ENCODE peak calls at places on chromosome 5, in nine cellular contexts. T is heart right ventricle, H is adrenal gland, F is coronary artery, Z is astrocyte of the spinal cord, Q is GM20000, J is left lung, L is fibroblast of pulmonary artery, A is foreskin fibroblast. W is an unnamed sample.

GRCh38 chr5:176986280-176986679 is 20.3 kb downstream of the UIMC1 start:
- DNase-seq in T (no peak), H (no peak), F (no peak), Z (no peak), Q (no peak), J (no peak), L (no peak), A (no peak), W (no peak)

GRCh38 chr5:39224196-39224754 is 4.9 kb upstream of the FYB1 start:
- DNase-seq in T (no peak), H (no peak), F (no peak), Z (no peak), Q (no peak), J (peak), L (peak), A (no peak), W (peak)

GRCh38 chr5:172904643-172905345 is 54.4 kb upstream of the RPL26L1 start:
- DNase-seq in T (peak), H (peak), F (peak), Z (peak), Q (no peak), J (peak), L (peak), A (peak), W (peak)

GRCh38 chr5:92775711-92776615 is 805.1 kb downstream of the NR2F1-AS1 start:
- DNase-seq in T (no peak), H (no peak), F (no peak), Z (peak), Q (no peak), J (no peak), L (no peak), A (peak), W (no peak)

GRCh38 chr5:149839761-149840160 is 104.8 kb downstream of the PDE6A start:
- DNase-seq in T (no peak), H (peak), F (no peak), Z (no peak), Q (no peak), J (no peak), L (peak), A (peak), W (no peak)

GRCh38 chr5:179858241-179858585 is 404 bp downstream of the MRNIP start:
- DNase-seq in T (no peak), H (peak), F (no peak), Z (no peak), Q (peak), J (peak), L (peak), A (no peak), W (peak)

GRCh38 chr5:83281658-83282057 is 189.9 kb upstream of the VCAN start:
- DNase-seq in T (no peak), H (no peak), F (no peak), Z (peak), Q (no peak), J (no peak), L (peak), A (peak), W (peak)

GRCh38 chr5:55899344-55899743 is 48.2 kb downstream of the IL31RA start:
- DNase-seq in T (no peak), H (no peak), F (no peak), Z (peak), Q (no peak), J (no peak), L (peak), A (peak), W (peak)

GRCh38 chr5:50655810-50656205 is 10.6 kb upstream of the PARP8 start:
- DNase-seq in T (no peak), H (no peak), F (no peak), Z (no peak), Q (no peak), J (no peak), L (no peak), A (no peak), W (peak)

DNA sequence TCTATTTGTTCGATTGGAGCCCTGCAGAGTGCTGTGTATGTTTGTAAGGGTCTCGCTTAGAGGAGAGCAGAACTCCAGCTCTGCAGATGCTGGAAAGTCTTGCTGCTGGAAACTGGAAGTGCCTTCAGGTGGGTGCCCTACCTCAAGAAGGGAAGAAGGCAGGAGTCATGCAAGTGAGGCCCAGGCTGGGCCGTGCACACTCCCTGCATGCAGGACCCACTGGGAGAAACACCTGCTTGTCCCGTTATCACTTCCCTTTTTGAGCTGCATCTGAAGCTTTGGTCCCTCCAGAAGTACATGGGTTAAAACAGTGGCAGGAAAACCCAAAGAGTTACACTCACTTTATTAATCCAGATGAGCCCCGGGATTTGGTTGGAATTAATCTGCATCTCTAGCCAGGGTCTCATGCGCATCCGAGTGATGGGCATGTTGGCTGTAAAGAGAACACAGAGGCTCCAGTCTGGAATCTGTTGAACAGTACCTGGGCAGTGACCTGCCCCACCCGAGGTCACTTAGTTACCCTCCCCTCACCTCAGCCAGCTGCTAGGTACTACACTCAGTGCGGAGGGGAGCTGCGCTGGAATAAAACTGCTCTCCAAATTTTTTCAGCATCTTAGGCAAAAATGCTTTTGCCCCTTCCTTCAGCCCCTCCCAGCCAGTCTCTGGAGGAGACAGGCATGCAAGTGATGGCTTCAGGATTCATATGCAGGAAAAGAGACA is 1.4 kb downstream of the IRF1 start:
- DNase-seq in T (no peak), H (no peak), F (peak), Z (no peak), Q (no peak), J (peak), L (no peak), A (no peak), W (no peak)
- TF ChIP-seq CTCF in T (no peak), H (no peak), F (no peak), Z (no peak), Q (no peak), J (no peak), L (no peak), A (no peak), W (no peak)

GRCh38 chr5:36458746-36459145 is 147.7 kb upstream of the SLC1A3 start:
- DNase-seq in T (no peak), H (no peak), F (no peak), Z (no peak), Q (no peak), J (no peak), L (no peak), A (no peak), W (no peak)

GRCh38 chr5:36457511-36458260 is 148.7 kb upstream of the SLC1A3 start:
- DNase-seq in T (no peak), H (no peak), F (no peak), Z (peak), Q (no peak), J (no peak), L (peak), A (no peak), W (no peak)

GRCh38 chr5:36462295-36463021 is 143.9 kb upstream of the SLC1A3 start:
- DNase-seq in T (no peak), H (no peak), F (no peak), Z (peak), Q (no peak), J (no peak), L (no peak), A (no peak), W (no peak)

GRCh38 chr5:36459191-36460135 is 146.9 kb upstream of the SLC1A3 start:
- DNase-seq in T (no peak), H (no peak), F (no peak), Z (no peak), Q (no peak), J (no peak), L (no peak), A (no peak), W (peak)
- TF ChIP-seq CTCF in T (peak), H (no peak), F (no peak), Z (peak), Q (no peak), J (no peak), L (peak), A (no peak), W (peak)

GRCh38 chr5:38018011-38018410 is 178.2 kb upstream of the GDNF start:
- DNase-seq in T (no peak), H (no peak), F (no peak), Z (no peak), Q (no peak), J (no peak), L (no peak), A (no peak), W (no peak)

GRCh38 chr5:38023353-38023752 is 183.5 kb upstream of the GDNF start:
- DNase-seq in T (no peak), H (no peak), F (no peak), Z (no peak), Q (no peak), J (no peak), L (no peak), A (no peak), W (no peak)

GRCh38 chr5:38029431-38030065 is 189.7 kb upstream of the GDNF start:
- DNase-seq in T (no peak), H (no peak), F (no peak), Z (no peak), Q (no peak), J (no peak), L (no peak), A (no peak), W (no peak)

GRCh38 chr5:38022621-38023020 is 182.8 kb upstream of the GDNF start:
- DNase-seq in T (no peak), H (no peak), F (no peak), Z (no peak), Q (no peak), J (no peak), L (no peak), A (no peak), W (no peak)

DNA sequence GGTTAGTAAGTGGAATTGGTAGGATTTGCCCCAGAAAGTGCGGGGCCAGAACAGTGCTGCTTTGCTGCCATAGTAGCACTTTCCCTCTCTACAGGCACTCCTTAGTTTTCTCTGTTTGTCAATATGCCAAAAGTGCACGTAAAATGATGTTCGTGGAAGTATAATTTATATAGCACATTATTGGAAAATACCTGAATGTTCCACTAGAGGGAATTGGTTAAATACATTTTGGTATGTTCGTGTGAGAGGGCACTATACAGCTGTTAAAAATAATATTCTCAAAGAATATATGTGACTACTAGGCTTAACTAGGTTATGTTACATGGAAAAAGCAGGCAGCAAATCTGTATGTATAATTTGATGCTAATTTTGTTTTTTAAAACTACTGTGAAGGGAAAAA is 184.0 kb upstream of the GDNF start:
- DNase-seq in T (no peak), H (no peak), F (no peak), Z (no peak), Q (no peak), J (no peak), L (no peak), A (no peak), W (no peak)
- TF ChIP-seq CTCF in T (no peak), H (peak), F (no peak), Z (no peak), Q (no peak), J (no peak), L (no peak), A (no peak), W (no peak)

GRCh38 chr5:138610468-138611294 is 35.5 kb upstream of the HSPA9 start:
- DNase-seq in T (no peak), H (no peak), F (no peak), Z (no peak), Q (no peak), J (no peak), L (no peak), A (no peak), W (no peak)
- TF ChIP-seq CTCF in T (peak), H (no peak), F (no peak), Z (peak), Q (no peak), J (no peak), L (peak), A (peak), W (peak)

GRCh38 chr5:164346785-164347630 is 841.6 kb downstream of the MAT2B start:
- DNase-seq in T (no peak), H (no peak), F (no peak), Z (no peak), Q (no peak), J (no peak), L (no peak), A (no peak), W (no peak)
- TF ChIP-seq CTCF in T (no peak), H (no peak), F (no peak), Z (no peak), Q (no peak), J (no peak), L (no peak), A (no peak), W (no peak)

GRCh38 chr5:81425569-81425968 is 31.6 kb upstream of the ACOT12 start:
- DNase-seq in T (no peak), H (no peak), F (no peak), Z (peak), Q (peak), J (no peak), L (peak), A (no peak), W (peak)
- TF ChIP-seq CTCF in T (peak), H (peak), F (peak), Z (peak), Q (no peak), J (peak), L (peak), A (peak), W (peak)

GRCh38 chr5:135455876-135456237 is 3.7 kb upstream of the TIFAB start:
- DNase-seq in T (no peak), H (no peak), F (no peak), Z (no peak), Q (no peak), J (no peak), L (no peak), A (no peak), W (no peak)
- TF ChIP-seq CTCF in T (no peak), H (no peak), F (no peak), Z (no peak), Q (no peak), J (no peak), L (no peak), A (no peak), W (no peak)